ENCODE peak calls at places on chromosomes 3 and 15, in five cellular contexts. E is HS-5, Z is iris pigment epithelial cell, B is GM13976, S is T-helper 9 cell. F is an unnamed sample.

GRCh38 chr15:53446376-53446775 is 313.1 kb downstream of the WDR72 start:
- DNase-seq in E (no peak), Z (no peak), B (no peak), S (no peak), F (no peak)

GRCh38 chr3:165206454-165207266 is 10.5 kb upstream of the SLITRK3 start:
- DNase-seq in E (peak), Z (peak), B (peak), S (no peak), F (peak)

GRCh38 chr3:188358787-188359493 is 205.0 kb downstream of the LPP start:
- DNase-seq in E (no peak), Z (no peak), B (no peak), S (no peak), F (no peak)

GRCh38 chr3:135197246-135197645 is 402.2 kb downstream of the EPHB1 start:
- DNase-seq in E (no peak), Z (no peak), B (no peak), S (no peak), F (no peak)

GRCh38 chr15:43187544-43188155 is 2.4 kb downstream of the CCNDBP1 start:
- DNase-seq in E (no peak), Z (peak), B (no peak), S (no peak), F (peak)

GRCh38 chr3:22474706-22475470 is 723.9 kb upstream of the ZNF385D start:
- DNase-seq in E (peak), Z (peak), B (no peak), S (no peak), F (peak)

GRCh38 chr15:90697180-90697579 is 20.0 kb upstream of the BLM start:
- DNase-seq in E (no peak), Z (no peak), B (peak), S (no peak), F (no peak)

GRCh38 chr3:113064183-113064582 is 73.4 kb downstream of the GTPBP8 start:
- DNase-seq in E (no peak), Z (no peak), B (no peak), S (no peak), F (no peak)

GRCh38 chr3:65245133-65246076 is 557.6 kb upstream of the ADAMTS9 start:
- DNase-seq in E (no peak), Z (peak), B (no peak), S (no peak), F (no peak)

GRCh38 chr3:108322352-108322751 is 26.0 kb downstream of the HHLA2 start:
- DNase-seq in E (no peak), Z (peak), B (no peak), S (no peak), F (no peak)

GRCh38 chr15:48962662-48963523 is 826 bp downstream of the SHC4 start:
- DNase-seq in E (no peak), Z (peak), B (peak), S (no peak), F (no peak)

GRCh38 chr3:60746690-60747416 is 504.4 kb downstream of the FHIT start:
- DNase-seq in E (no peak), Z (no peak), B (no peak), S (no peak), F (no peak)

F was measured in kidney epithelial cell.